ENCODE peak calls at places on chromosomes 1 and 21, in nine cellular contexts. Q is left ventricle myocardium inferior; L is RWPE1; A is KBM-7; G is stimulated activated CD8-positive, alpha-beta memory T cell treated with anti-CD3 and anti-CD28 coated beads, Interleukin-7, amount 100 ng/mL, for 1 hour; P is ACHN; B is astrocyte of the spinal cord; C is stimulated activated naive CD8-positive, alpha-beta T cell treated with anti-CD3 and anti-CD28 coated beads, Interleukin-15, Interleukin-2, amounts not matched to agents 100 U/mL and 50 U/mL, for 24 hours; X is effector memory CD8-positive, alpha-beta T cell. D is an unnamed sample.

GRCh38 chr1:30748699-30749401 is 8.7 kb downstream of the LAPTM5 start:
- DNase-seq in Q (no peak), L (no peak), A (no peak), G (no peak), P (peak), B (no peak), C (peak), X (no peak), D (no peak)

GRCh38 chr1:47409311-47410085 is 6.6 kb upstream of the FOXE3 start:
- DNase-seq in Q (no peak), L (peak), A (no peak), G (no peak), P (no peak), B (peak), C (no peak), X (no peak), D (no peak)

GRCh38 chr1:18575620-18576019 is 55.0 kb upstream of the PAX7 start:
- DNase-seq in Q (peak), L (peak), A (no peak), G (peak), P (peak), B (no peak), C (no peak), X (peak), D (no peak)

GRCh38 chr21:16239659-16240265 is 510.0 kb downstream of the USP25 start:
- DNase-seq in Q (no peak), L (no peak), A (no peak), G (no peak), P (no peak), B (no peak), C (no peak), X (no peak), D (no peak)

GRCh38 chr1:205028954-205029353 is 14.1 kb upstream of the CNTN2 start:
- DNase-seq in Q (no peak), L (no peak), A (no peak), G (no peak), P (no peak), B (no peak), C (no peak), X (no peak), D (no peak)

GRCh38 chr1:100462291-100463040 is 75.5 kb upstream of the GPR88 start:
- DNase-seq in Q (no peak), L (no peak), A (no peak), G (no peak), P (no peak), B (no peak), C (no peak), X (no peak), D (no peak)

GRCh38 chr1:220498188-220498587 is 29.7 kb upstream of the MARK1 start:
- DNase-seq in Q (no peak), L (peak), A (no peak), G (no peak), P (no peak), B (no peak), C (no peak), X (no peak), D (no peak)

GRCh38 chr1:6922096-6922931 is 137.1 kb downstream of the CAMTA1 start:
- DNase-seq in Q (no peak), L (no peak), A (no peak), G (no peak), P (no peak), B (peak), C (no peak), X (no peak), D (no peak)

GRCh38 chr1:51952638-51953037 is 37.9 kb downstream of the RAB3B start:
- DNase-seq in Q (no peak), L (no peak), A (no peak), G (no peak), P (no peak), B (no peak), C (no peak), X (no peak), D (no peak)

GRCh38 chr1:183983371-183984105 is 54.0 kb downstream of the COLGALT2 start:
- DNase-seq in Q (no peak), L (no peak), A (no peak), G (no peak), P (no peak), B (no peak), C (no peak), X (no peak), D (no peak)

GRCh38 chr1:95309031-95309459 is 75.0 kb downstream of the RWDD3 start:
- DNase-seq in Q (no peak), L (peak), A (peak), G (no peak), P (peak), B (peak), C (no peak), X (no peak), D (no peak)

GRCh38 chr21:33136898-33137502 is 67.1 kb downstream of the OLIG1 start:
- DNase-seq in Q (no peak), L (no peak), A (no peak), G (no peak), P (no peak), B (no peak), C (no peak), X (no peak), D (no peak)

GRCh38 chr1:183029591-183030000 is 6.4 kb downstream of the LAMC1 start:
- DNase-seq in Q (no peak), L (peak), A (no peak), G (no peak), P (peak), B (peak), C (no peak), X (no peak), D (no peak)

GRCh38 chr1:218249757-218250156 is 35.3 kb upstream of the RRP15 start:
- DNase-seq in Q (no peak), L (no peak), A (no peak), G (no peak), P (no peak), B (no peak), C (no peak), X (no peak), D (no peak)

GRCh38 chr1:27427836-27428315 is 35.5 kb downstream of the GPR3 start:
- DNase-seq in Q (no peak), L (no peak), A (no peak), G (no peak), P (no peak), B (no peak), C (no peak), X (no peak), D (no peak)

GRCh38 chr1:211487672-211488208 is 4.2 kb downstream of the RD3 start:
- DNase-seq in Q (no peak), L (no peak), A (no peak), G (no peak), P (no peak), B (no peak), C (no peak), X (no peak), D (no peak)